ENCODE peak calls at places on chromosomes 11 and 22, in nine cellular contexts. P is RWPE1; S is astrocyte of the spinal cord; C is stimulated activated CD8-positive, alpha-beta memory T cell treated with anti-CD3 and anti-CD28 coated beads, Interleukin-7, amount 100 ng/mL, for 48 hours; A is mucosa of gallbladder; K is fibroblast of the aortic adventitia; W is GM19239; R is heart right ventricle; D is CD8-positive, alpha-beta memory T cell. M is an unnamed sample.

GRCh38 chr11:45252134-45252856 is 33.8 kb downstream of the SYT13 start:
- DNase-seq in P (peak; percentile 45), S (peak; percentile 23), C (no peak), A (peak; percentile 60), K (no peak), W (peak; percentile 47), R (peak; percentile 43), D (no peak), M (peak; percentile 47)

GRCh38 chr11:133952199-133953190 is 4.3 kb downstream of the IGSF9B start:
- DNase-seq in P (no peak), S (no peak), C (no peak), A (no peak), K (no peak), W (no peak), R (no peak), D (no peak), M (no peak)

GRCh38 chr11:22554221-22554620 is 71.4 kb downstream of the FANCF start:
- DNase-seq in P (no peak), S (no peak), C (no peak), A (no peak), K (no peak), W (no peak), R (no peak), D (no peak), M (no peak)

GRCh38 chr22:45585946-45586540 is 83.4 kb downstream of the FBLN1 start:
- DNase-seq in P (no peak), S (no peak), C (no peak), A (no peak), K (no peak), W (no peak), R (no peak), D (no peak), M (no peak)

GRCh38 chr22:42376721-42377177 is 55.5 kb downstream of the NFAM1 start:
- DNase-seq in P (no peak), S (no peak), C (no peak), A (peak; percentile 62), K (peak; percentile 67), W (no peak), R (peak; percentile 61), D (no peak), M (no peak)

GRCh38 chr11:77069336-77069968 is 2.7 kb downstream of the CAPN5 start:
- DNase-seq in P (no peak), S (no peak), C (no peak), A (no peak), K (no peak), W (no peak), R (no peak), D (no peak), M (no peak)

GRCh38 chr11:35006389-35007128 is 90.1 kb downstream of the PDHX start:
- DNase-seq in P (no peak), S (peak; percentile 40), C (no peak), A (no peak), K (no peak), W (peak; percentile 44), R (no peak), D (no peak), M (no peak)

GRCh38 chr11:14148653-14149273 is 186.2 kb downstream of the SPON1 start:
- DNase-seq in P (peak; percentile 23), S (peak; percentile 39), C (no peak), A (no peak), K (peak; percentile 68), W (no peak), R (no peak), D (peak; percentile 48), M (no peak)

GRCh38 chr22:19942071-19942885 is 660 bp upstream of the TXNRD2 start:
- DNase-seq in P (no peak), S (peak; percentile 81), C (no peak), A (no peak), K (peak; percentile 86), W (no peak), R (peak; percentile 44), D (no peak), M (no peak)

GRCh38 chr11:78181155-78181554 is 7.3 kb downstream of the KCTD21 start:
- DNase-seq in P (no peak), S (no peak), C (no peak), A (no peak), K (no peak), W (no peak), R (no peak), D (no peak), M (no peak)

GRCh38 chr11:130601141-130601540 is 152.7 kb downstream of the ADAMTS15 start:
- DNase-seq in P (no peak), S (peak; percentile 87), C (no peak), A (peak; percentile 74), K (peak; percentile 76), W (no peak), R (peak; percentile 72), D (no peak), M (no peak)

GRCh38 chr11:34680918-34681554 is 60.1 kb downstream of the EHF start:
- DNase-seq in P (peak; percentile 40), S (peak; percentile 35), C (no peak), A (no peak), K (peak; percentile 29), W (no peak), R (no peak), D (no peak), M (no peak)

GRCh38 chr11:28860898-28861297 is 752.7 kb downstream of the METTL15 start:
- DNase-seq in P (peak; percentile 29), S (peak; percentile 65), C (no peak), A (no peak), K (peak; percentile 54), W (no peak), R (no peak), D (no peak), M (no peak)

M was measured in activated naive CD4-positive, alpha-beta T cell treated with anti-CD3 and anti-CD28 coated beads, Interleukin-2, amount 50 U/mL, for 72 hours.